ENCODE peak calls at places on chromosomes 6 and 20, in seven cellular contexts. E is stimulated activated CD4-positive, alpha-beta T cell treated with anti-CD3 and anti-CD28 coated beads, Interleukin-2, amount 100 ng/mL, for 48 hours; B is right cardiac atrium; N is islet precursor cell; U is NCI-H1105; F is effector CD4-positive, alpha-beta T cell; I is erythroblast. H is an unnamed sample.

GRCh38 chr6:148272084-148272483 is 70.6 kb upstream of the SASH1 start:
- DNase-seq in I (no peak), F (no peak), U (no peak), B (no peak), E (no peak), N (peak), H (no peak)

GRCh38 chr6:148508401-148509151 is 165.9 kb downstream of the SASH1 start:
- DNase-seq in F (no peak), N (peak), B (no peak), I (no peak), E (no peak), U (no peak), H (no peak)

GRCh38 chr6:47267301-47267700 is 42.4 kb downstream of the TNFRSF21 start:
- DNase-seq in I (no peak), B (no peak), E (no peak), N (no peak), U (no peak), F (no peak), H (no peak)

GRCh38 chr6:81834141-81834621 is 81.7 kb upstream of the TENT5A start:
- DNase-seq in U (no peak), F (no peak), E (no peak), N (no peak), B (peak), I (no peak), H (no peak)

GRCh38 chr20:7770578-7770977 is 169.7 kb downstream of the HAO1 start:
- DNase-seq in U (peak), I (no peak), E (no peak), B (no peak), N (no peak), F (no peak), H (no peak)

GRCh38 chr6:74574794-74575193 is 631.1 kb downstream of the COL12A1 start:
- DNase-seq in B (no peak), U (no peak), E (no peak), I (peak), F (no peak), N (no peak), H (no peak)

GRCh38 chr6:56860466-56860865 is 94.4 kb upstream of the BEND6 start:
- DNase-seq in I (no peak), U (no peak), N (peak), F (no peak), E (no peak), B (no peak), H (no peak)

GRCh38 chr6:151101116-151101810 is 138.5 kb upstream of the AKAP12 start:
- DNase-seq in I (no peak), U (no peak), B (no peak), N (no peak), F (no peak), E (no peak), H (no peak)

GRCh38 chr20:25019381-25020155 is 27.0 kb upstream of the APMAP start:
- DNase-seq in U (no peak), N (no peak), I (no peak), B (no peak), E (no peak), F (no peak), H (no peak)

GRCh38 chr6:25042599-25042936 is 106.8 kb upstream of the RIPOR2 start:
- DNase-seq in U (no peak), N (no peak), F (peak), E (no peak), B (no peak), I (no peak), H (no peak)

GRCh38 chr6:137452331-137452894 is 41.8 kb downstream of the OLIG3 start:
- DNase-seq in E (no peak), N (no peak), I (no peak), F (no peak), B (no peak), U (no peak), H (no peak)

GRCh38 chr6:52512199-52512598 is 64.7 kb downstream of the TRAM2 start:
- DNase-seq in I (no peak), U (no peak), N (peak), E (no peak), B (peak), F (no peak), H (peak)

GRCh38 chr6:120198033-120198432 is 848.5 kb upstream of the MAN1A1 start:
- DNase-seq in B (peak), I (peak), E (no peak), N (peak), U (no peak), F (no peak), H (no peak)

GRCh38 chr6:43070028-43070632 is 6.0 kb upstream of the PTK7 start:
- DNase-seq in U (peak), I (peak), F (no peak), B (no peak), E (no peak), N (peak), H (no peak)

GRCh38 chr6:99241905-99242534 is 107.5 kb downstream of the FAXC start:
- DNase-seq in U (peak), I (no peak), E (no peak), B (no peak), N (peak), F (no peak), H (no peak)

GRCh38 chr6:221531-222349 is 70.5 kb upstream of the DUSP22 start:
- DNase-seq in B (no peak), E (no peak), N (no peak), I (no peak), U (no peak), F (no peak), H (no peak)

GRCh38 chr6:3200682-3201081 is 26.8 kb downstream of the TUBB2B start:
- DNase-seq in E (no peak), N (no peak), I (no peak), B (no peak), F (no peak), U (no peak), H (no peak)

GRCh38 chr20:38426006-38426405 is 9.1 kb downstream of the SNHG17 start:
- DNase-seq in F (no peak), U (no peak), B (no peak), N (no peak), I (no peak), E (no peak), H (no peak)

GRCh38 chr6:11202513-11203305 is 29.8 kb downstream of the NEDD9 start:
- DNase-seq in U (no peak), I (no peak), F (no peak), B (no peak), E (no peak), N (peak), H (no peak)

GRCh38 chr6:157392927-157393666 is 12.1 kb downstream of the ZDHHC14 start:
- DNase-seq in E (no peak), F (no peak), I (peak), B (peak), U (no peak), N (no peak), H (no peak)

GRCh38 chr6:28224131-28225055 is 682 bp upstream of the ZSCAN9 start:
- DNase-seq in U (no peak), I (peak), F (no peak), N (no peak), B (no peak), E (no peak), H (no peak)

GRCh38 chr20:17570347-17571152 is 675 bp downstream of the DSTN start:
- DNase-seq in F (peak), I (peak), E (no peak), B (peak), U (peak), N (peak), H (peak)

GRCh38 chr20:58223358-58223941 is 5.0 kb downstream of the ANKRD60 start:
- DNase-seq in U (no peak), E (no peak), F (no peak), N (no peak), B (no peak), I (no peak), H (no peak)

GRCh38 chr6:168373389-168373788 is 53.8 kb upstream of the DACT2 start:
- DNase-seq in U (no peak), B (no peak), I (no peak), E (no peak), N (no peak), F (no peak), H (no peak)

GRCh38 chr20:8532169-8532568 is 400.1 kb downstream of the PLCB1 start:
- DNase-seq in I (no peak), E (no peak), U (peak), F (no peak), N (no peak), B (no peak), H (no peak)

GRCh38 chr20:51528263-51529026 is 14.1 kb downstream of the NFATC2 start:
- DNase-seq in U (no peak), I (no peak), N (no peak), B (no peak), E (no peak), F (peak), H (no peak)

GRCh38 chr6:38634518-38634917 is 5.2 kb downstream of the BTBD9 start:
- DNase-seq in N (no peak), B (no peak), E (no peak), U (no peak), F (no peak), I (no peak), H (no peak)

GRCh38 chr6:20403766-20404640 is 2.3 kb downstream of the E2F3 start:
- DNase-seq in F (peak), I (peak), U (peak), B (peak), N (peak), E (peak), H (peak)

GRCh38 chr6:32829495-32829894 is 9.0 kb downstream of the TAP2 start:
- DNase-seq in F (no peak), N (no peak), E (no peak), U (no peak), B (peak), I (no peak), H (no peak)

GRCh38 chr6:136952714-136953260 is 30.7 kb downstream of the SLC35D3 start:
- DNase-seq in B (no peak), I (peak), N (no peak), F (no peak), E (no peak), U (peak), H (no peak)

GRCh38 chr20:45907219-45907948 is 4.6 kb downstream of the PLTP start:
- DNase-seq in I (no peak), F (no peak), B (no peak), N (no peak), U (no peak), E (no peak), H (peak)

GRCh38 chr6:27280064-27280539 is 32.0 kb downstream of the POM121L2 start:
- DNase-seq in B (no peak), I (peak), N (peak), U (peak), E (no peak), F (no peak), H (no peak)

GRCh38 chr6:142074516-142074915 is 58.2 kb upstream of the GJE1 start:
- DNase-seq in I (no peak), N (no peak), F (no peak), E (no peak), U (no peak), B (no peak), H (no peak)

GRCh38 chr6:26196846-26197683 is 109.8 kb downstream of the HFE start:
- DNase-seq in B (peak), N (peak), F (peak), E (peak), U (peak), I (peak), H (peak)

GRCh38 chr20:11247059-11247630 is 573.3 kb upstream of the JAG1 start:
- DNase-seq in N (no peak), B (no peak), I (no peak), F (no peak), U (no peak), E (no peak), H (no peak)

GRCh38 chr20:17557675-17558006 is 12.2 kb upstream of the DSTN start:
- DNase-seq in E (no peak), N (peak), F (no peak), U (no peak), I (no peak), B (no peak), H (no peak)

GRCh38 chr20:57794600-57795346 is 85.0 kb upstream of the PMEPA1 start:
- DNase-seq in N (peak), F (no peak), U (no peak), B (no peak), E (no peak), I (no peak), H (no peak)